ENCODE peak calls at places on chromosomes 1 and 21, in nine cellular contexts. E, K, A, V, M, O, C, Y and L are unnamed samples.

GRCh38 chr1:29789910-29790247 is 553.6 kb downstream of the PTPRU start:
- DNase-seq in Y (no peak), E (no peak), O (no peak), K (no peak), M (no peak), C (peak), A (no peak), V (no peak), L (no peak)

GRCh38 chr21:34715518-34715917 is 46.7 kb downstream of the CLIC6 start:
- DNase-seq in M (no peak), E (no peak), C (no peak), O (no peak), V (no peak), K (no peak), A (peak), Y (no peak), L (no peak)

GRCh38 chr21:41167348-41168342 is at the start of gene BACE2:
- DNase-seq in E (peak), V (peak), K (peak), M (peak), O (peak), A (peak), Y (peak), C (peak), L (peak)

GRCh38 chr1:148308832-148309458 is 156.9 kb upstream of the NBPF11 start:
- DNase-seq in A (no peak), C (no peak), E (no peak), O (peak), M (no peak), Y (no peak), V (no peak), K (no peak), L (no peak)

GRCh38 chr1:2213576-2214505 is 14.3 kb upstream of the SKI start:
- DNase-seq in K (peak), Y (no peak), C (no peak), O (peak), V (peak), E (peak), M (peak), A (no peak), L (no peak)

GRCh38 chr21:45511661-45512431 is 30.4 kb downstream of the SLC19A1 start:
- DNase-seq in M (peak), A (no peak), Y (no peak), V (no peak), E (peak), C (no peak), K (peak), O (peak), L (no peak)

GRCh38 chr21:42423197-42423675 is 19.5 kb downstream of the UBASH3A start:
- DNase-seq in E (no peak), Y (no peak), A (no peak), K (no peak), M (no peak), V (no peak), O (no peak), C (no peak), L (no peak)

GRCh38 chr1:150999051-150999674 is 7.5 kb downstream of the MINDY1 start:
- DNase-seq in M (no peak), E (no peak), Y (no peak), V (peak), K (no peak), C (no peak), A (no peak), O (no peak), L (no peak)

GRCh38 chr1:12475947-12476346 is 142.1 kb downstream of the DHRS3 start:
- DNase-seq in M (no peak), K (no peak), A (no peak), O (no peak), C (no peak), V (peak), Y (no peak), E (no peak), L (no peak)

GRCh38 chr1:32753532-32754281 is 51.1 kb upstream of the SYNC start:
- DNase-seq in C (no peak), E (peak), Y (peak), V (peak), A (peak), M (peak), O (peak), K (peak), L (peak)

GRCh38 chr1:182962554-182963115 is 9.7 kb upstream of the SHCBP1L start:
- DNase-seq in E (peak), O (peak), V (peak), Y (peak), C (peak), A (peak), M (peak), K (no peak), L (peak)

GRCh38 chr1:2025491-2025981 is 6.4 kb downstream of the GABRD start:
- DNase-seq in E (peak), A (no peak), V (no peak), M (peak), C (no peak), O (no peak), Y (no peak), K (peak), L (no peak)

GRCh38 chr1:43536196-43536863 is 5.6 kb downstream of the PTPRF start:
- DNase-seq in V (no peak), Y (no peak), A (no peak), E (no peak), O (no peak), M (no peak), K (peak), C (no peak), L (no peak)

GRCh38 chr1:171715813-171716251 is 26.0 kb downstream of the VAMP4 start:
- DNase-seq in E (no peak), A (peak), K (no peak), C (no peak), M (no peak), O (no peak), Y (no peak), V (peak), L (no peak)

GRCh38 chr1:183689770-183690204 is 36.7 kb upstream of the APOBEC4 start:
- DNase-seq in M (no peak), E (no peak), K (no peak), A (no peak), C (no peak), O (no peak), V (no peak), Y (no peak), L (no peak)

GRCh38 chr21:29938968-29939858 is 583 bp downstream of the GRIK1 start:
- DNase-seq in O (peak), E (no peak), K (peak), M (no peak), C (no peak), V (no peak), Y (no peak), A (peak), L (peak)

GRCh38 chr1:14724697-14725096 is 126.2 kb downstream of the KAZN start:
- DNase-seq in K (no peak), C (no peak), A (no peak), E (no peak), V (no peak), M (no peak), Y (no peak), O (no peak), L (no peak)
- TF ChIP-seq CTCF in K (no peak), C (no peak), A (no peak), E (no peak), V (no peak), M (no peak), Y (no peak), O (no peak), L (no peak)

GRCh38 chr1:71964188-71964587 is 318.2 kb downstream of the NEGR1 start:
- DNase-seq in M (no peak), Y (no peak), E (no peak), V (peak), O (peak), C (no peak), K (no peak), A (no peak), L (no peak)
- H3K27ac ChIP-seq in M (no peak), Y (no peak), E (no peak), V (no peak), O (no peak), C (no peak), K (no peak), A (no peak), L (no peak)

GRCh38 chr21:38631676-38632075 is 133.4 kb upstream of the ERG start:
- DNase-seq in Y (no peak), O (no peak), K (no peak), V (no peak), M (no peak), C (no peak), A (no peak), E (no peak), L (no peak)
- TF ChIP-seq CTCF in Y (no peak), O (no peak), K (no peak), V (no peak), M (no peak), C (no peak), A (no peak), E (no peak), L (no peak)

DNA sequence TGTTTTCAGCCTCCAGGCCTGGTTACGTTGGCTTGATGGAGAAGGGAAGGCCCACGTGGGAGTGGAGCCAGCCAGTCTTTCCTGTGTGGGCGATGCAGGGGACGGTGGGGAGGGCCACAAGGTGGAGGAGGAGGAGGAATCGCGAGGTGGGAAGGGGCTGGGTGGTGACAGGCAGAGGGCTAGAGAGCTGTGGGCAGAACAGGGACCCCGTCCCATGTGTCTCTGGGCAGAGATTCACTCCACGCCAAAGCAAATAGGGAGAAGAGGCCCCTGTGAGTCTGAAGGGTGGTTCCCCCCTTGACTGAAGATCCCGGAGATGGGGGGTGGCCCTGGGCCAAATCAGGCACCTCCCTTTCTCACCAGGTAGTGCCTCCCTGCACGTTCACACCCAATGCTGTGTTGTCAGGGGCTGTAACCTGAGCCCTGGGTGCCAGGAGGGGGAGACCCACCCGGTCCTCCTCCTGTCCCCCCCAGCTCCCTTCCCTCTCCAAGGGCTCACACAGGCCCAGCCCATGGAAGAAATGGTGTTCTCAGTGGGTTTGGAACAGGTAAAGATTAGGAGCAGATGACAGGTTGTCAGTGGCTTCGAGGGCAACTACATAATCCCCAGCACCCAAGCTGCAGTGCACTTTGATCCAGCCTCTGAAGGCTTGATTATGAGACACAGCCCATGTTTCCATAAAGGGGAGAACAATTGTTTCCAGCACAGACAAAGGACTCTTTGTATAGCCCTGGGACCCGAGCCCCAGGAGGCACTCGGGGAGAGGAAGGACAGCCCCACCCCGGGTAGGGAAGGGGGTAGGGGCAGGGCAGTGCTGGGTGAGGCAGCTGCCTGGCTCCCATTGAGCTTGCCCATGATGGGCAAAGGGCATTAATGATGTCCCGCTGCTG is 37.7 kb upstream of the GPR37L1 start:
- DNase-seq in A (no peak), Y (no peak), M (no peak), V (no peak), O (peak), E (no peak), C (no peak), K (no peak), L (peak)
- H3K27ac ChIP-seq in A (no peak), Y (no peak), M (no peak), V (no peak), O (peak), E (no peak), C (no peak), K (no peak), L (peak)

GRCh38 chr1:166184012-166184411 is 17.2 kb upstream of the FAM78B start:
- DNase-seq in M (no peak), E (no peak), O (no peak), Y (no peak), A (no peak), C (no peak), V (no peak), K (no peak), L (no peak)
- TF ChIP-seq CTCF in M (no peak), E (no peak), O (no peak), Y (no peak), A (no peak), C (no peak), V (no peak), K (no peak), L (no peak)

DNA sequence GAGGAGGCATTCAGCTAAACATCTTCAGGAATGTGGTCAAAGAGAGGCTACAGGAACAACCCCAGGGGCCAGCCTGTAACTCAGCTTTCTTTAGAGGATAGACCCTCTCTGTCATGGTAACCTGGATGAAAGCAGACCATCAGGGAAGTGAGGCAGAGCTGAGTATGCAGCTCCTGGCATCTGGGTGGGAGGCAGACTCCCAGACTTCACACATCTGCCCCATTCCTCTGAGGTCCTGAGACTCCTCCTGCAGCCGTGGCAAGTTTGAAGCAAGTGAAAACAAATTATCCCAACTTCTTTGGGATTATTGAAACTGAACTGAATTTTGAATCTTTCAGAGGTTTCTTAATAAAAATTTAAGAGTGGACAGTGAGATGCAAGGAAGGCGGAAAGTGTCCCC is 126.1 kb upstream of the KIAA0040 start:
- DNase-seq in M (no peak), V (no peak), E (no peak), C (peak), A (no peak), K (no peak), Y (no peak), O (no peak), L (no peak)
- H3K27ac ChIP-seq in M (peak), V (no peak), E (peak), C (peak), A (no peak), K (no peak), Y (no peak), O (no peak), L (no peak)

GRCh38 chr1:239219679-239220078 is 166.7 kb upstream of the CHRM3 start:
- DNase-seq in Y (no peak), K (no peak), C (no peak), O (no peak), M (no peak), A (no peak), V (no peak), E (no peak), L (no peak)
- TF ChIP-seq CTCF in Y (no peak), K (no peak), C (no peak), O (peak), M (no peak), A (no peak), V (no peak), E (no peak), L (no peak)

DNA sequence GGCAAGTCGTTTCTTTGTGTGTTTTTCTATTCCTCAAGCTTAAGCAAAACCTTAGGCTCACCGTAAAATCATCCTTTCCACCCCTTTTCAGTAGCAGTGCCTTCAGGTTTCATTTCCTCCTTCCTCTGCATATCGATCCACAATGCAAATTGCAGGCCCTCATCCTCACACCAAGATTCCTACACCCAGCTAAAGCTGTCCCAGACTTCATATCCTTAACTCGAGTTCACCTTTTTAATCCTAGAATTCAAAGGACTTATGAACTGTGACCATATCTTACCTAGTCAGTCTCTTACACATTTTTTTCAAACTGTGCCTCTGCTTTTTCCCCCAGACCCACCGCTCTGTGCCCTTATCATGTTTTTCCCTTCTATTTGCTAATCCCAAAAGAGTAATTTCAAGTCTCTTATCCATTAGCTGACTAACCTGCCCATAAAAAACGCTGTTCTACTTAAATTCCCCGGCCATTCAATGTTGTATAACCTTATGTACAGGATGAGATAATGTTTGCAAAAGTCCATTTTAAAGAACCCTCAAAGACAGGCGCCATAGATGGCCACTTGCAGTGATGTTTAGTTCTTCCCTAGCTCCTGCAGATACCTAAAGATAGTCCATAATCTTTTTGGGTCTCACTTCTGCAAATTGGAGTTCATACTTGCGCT is 1.5 kb downstream of the AKIRIN1 start:
- DNase-seq in M (no peak), V (no peak), Y (no peak), O (no peak), K (no peak), E (no peak), C (no peak), A (no peak), L (no peak)
- H3K27ac ChIP-seq in M (peak), V (peak), Y (no peak), O (no peak), K (peak), E (peak), C (peak), A (peak), L (no peak)